ENCODE peak calls at places on chromosomes 2 and 18, in nine cellular contexts. One of them, this sample, is unnamed.

GRCh38 chr18:48840491-48840877 is 110.3 kb downstream of the SMAD7 start:
- DNase-seq in fibroblast of pulmonary artery: no peak
- DNase-seq in tibial nerve: no peak
- DNase-seq in SJCRH30: peak
- DNase-seq in colonic mucosa: no peak
- DNase-seq in RWPE1: no peak
- DNase-seq in T-helper 9 cell: no peak
- DNase-seq in aorta: peak
- DNase-seq in astrocyte of the spinal cord: no peak
- DNase-seq in this sample: no peak

GRCh38 chr18:70188113-70188512 is 17.4 kb downstream of the RTTN start:
- DNase-seq in fibroblast of pulmonary artery: peak
- DNase-seq in tibial nerve: no peak
- DNase-seq in SJCRH30: no peak
- DNase-seq in colonic mucosa: no peak
- DNase-seq in RWPE1: no peak
- DNase-seq in T-helper 9 cell: no peak
- DNase-seq in aorta: no peak
- DNase-seq in astrocyte of the spinal cord: no peak
- DNase-seq in this sample: no peak

GRCh38 chr2:158966321-158966720 is 2.1 kb upstream of the TANC1 start:
- DNase-seq in fibroblast of pulmonary artery: no peak
- DNase-seq in tibial nerve: no peak
- DNase-seq in SJCRH30: peak
- DNase-seq in colonic mucosa: no peak
- DNase-seq in RWPE1: no peak
- DNase-seq in T-helper 9 cell: no peak
- DNase-seq in aorta: no peak
- DNase-seq in astrocyte of the spinal cord: no peak
- DNase-seq in this sample: no peak

GRCh38 chr2:239544846-239545465 is 144.1 kb upstream of the HDAC4 start:
- DNase-seq in fibroblast of pulmonary artery: no peak
- DNase-seq in tibial nerve: no peak
- DNase-seq in SJCRH30: no peak
- DNase-seq in colonic mucosa: no peak
- DNase-seq in RWPE1: no peak
- DNase-seq in T-helper 9 cell: no peak
- DNase-seq in aorta: no peak
- DNase-seq in astrocyte of the spinal cord: no peak
- DNase-seq in this sample: no peak

GRCh38 chr2:70922591-70923234 is 13.0 kb upstream of the ATP6V1B1 start:
- DNase-seq in fibroblast of pulmonary artery: no peak
- DNase-seq in tibial nerve: peak
- DNase-seq in SJCRH30: peak
- DNase-seq in colonic mucosa: no peak
- DNase-seq in RWPE1: no peak
- DNase-seq in T-helper 9 cell: no peak
- DNase-seq in aorta: no peak
- DNase-seq in astrocyte of the spinal cord: no peak
- DNase-seq in this sample: no peak

GRCh38 chr2:16644204-16644925 is 21.3 kb downstream of the CYRIA start:
- DNase-seq in fibroblast of pulmonary artery: no peak
- DNase-seq in tibial nerve: no peak
- DNase-seq in SJCRH30: no peak
- DNase-seq in colonic mucosa: no peak
- DNase-seq in RWPE1: no peak
- DNase-seq in T-helper 9 cell: no peak
- DNase-seq in aorta: no peak
- DNase-seq in astrocyte of the spinal cord: no peak
- DNase-seq in this sample: no peak

GRCh38 chr2:193584001-193584400 is 1389.3 kb upstream of the TMEFF2 start:
- DNase-seq in fibroblast of pulmonary artery: peak
- DNase-seq in tibial nerve: no peak
- DNase-seq in SJCRH30: peak
- DNase-seq in colonic mucosa: no peak
- DNase-seq in RWPE1: no peak
- DNase-seq in T-helper 9 cell: no peak
- DNase-seq in aorta: no peak
- DNase-seq in astrocyte of the spinal cord: peak
- DNase-seq in this sample: no peak

GRCh38 chr2:202066850-202067249 is 6.2 kb upstream of the KIAA2012 start:
- DNase-seq in fibroblast of pulmonary artery: no peak
- DNase-seq in tibial nerve: no peak
- DNase-seq in SJCRH30: no peak
- DNase-seq in colonic mucosa: no peak
- DNase-seq in RWPE1: no peak
- DNase-seq in T-helper 9 cell: no peak
- DNase-seq in aorta: no peak
- DNase-seq in astrocyte of the spinal cord: no peak
- DNase-seq in this sample: no peak

GRCh38 chr2:164734196-164734595 is 107.4 kb downstream of the COBLL1 start:
- DNase-seq in fibroblast of pulmonary artery: no peak
- DNase-seq in tibial nerve: no peak
- DNase-seq in SJCRH30: no peak
- DNase-seq in colonic mucosa: no peak
- DNase-seq in RWPE1: no peak
- DNase-seq in T-helper 9 cell: no peak
- DNase-seq in aorta: no peak
- DNase-seq in astrocyte of the spinal cord: no peak
- DNase-seq in this sample: no peak

GRCh38 chr2:207256476-207257207 is 90.9 kb upstream of the KLF7 start:
- DNase-seq in fibroblast of pulmonary artery: peak
- DNase-seq in tibial nerve: no peak
- DNase-seq in SJCRH30: no peak
- DNase-seq in colonic mucosa: no peak
- DNase-seq in RWPE1: no peak
- DNase-seq in T-helper 9 cell: no peak
- DNase-seq in aorta: no peak
- DNase-seq in astrocyte of the spinal cord: peak
- DNase-seq in this sample: no peak

GRCh38 chr2:1478311-1479305 is 65.3 kb downstream of the TPO start:
- DNase-seq in fibroblast of pulmonary artery: no peak
- DNase-seq in tibial nerve: no peak
- DNase-seq in SJCRH30: no peak
- DNase-seq in colonic mucosa: no peak
- DNase-seq in RWPE1: no peak
- DNase-seq in T-helper 9 cell: no peak
- DNase-seq in aorta: no peak
- DNase-seq in astrocyte of the spinal cord: no peak
- DNase-seq in this sample: no peak

GRCh38 chr2:217902281-217903141 is 100.3 kb downstream of the TNS1 start:
- DNase-seq in fibroblast of pulmonary artery: peak
- DNase-seq in tibial nerve: peak
- DNase-seq in SJCRH30: peak
- DNase-seq in colonic mucosa: peak
- DNase-seq in RWPE1: peak
- DNase-seq in T-helper 9 cell: no peak
- DNase-seq in aorta: peak
- DNase-seq in astrocyte of the spinal cord: peak
- DNase-seq in this sample: peak

GRCh38 chr2:202831241-202831997 is 40.1 kb downstream of the ICA1L start:
- DNase-seq in fibroblast of pulmonary artery: peak
- DNase-seq in tibial nerve: no peak
- DNase-seq in SJCRH30: peak
- DNase-seq in colonic mucosa: peak
- DNase-seq in RWPE1: peak
- DNase-seq in T-helper 9 cell: no peak
- DNase-seq in aorta: no peak
- DNase-seq in astrocyte of the spinal cord: peak
- DNase-seq in this sample: no peak

GRCh38 chr18:35311506-35311905 is 21.5 kb upstream of the ZSCAN30 start:
- DNase-seq in fibroblast of pulmonary artery: peak
- DNase-seq in tibial nerve: no peak
- DNase-seq in SJCRH30: no peak
- DNase-seq in colonic mucosa: no peak
- DNase-seq in RWPE1: peak
- DNase-seq in T-helper 9 cell: no peak
- DNase-seq in aorta: no peak
- DNase-seq in astrocyte of the spinal cord: peak
- DNase-seq in this sample: no peak

GRCh38 chr2:43214253-43214652 is 12.2 kb downstream of the ZFP36L2 start:
- DNase-seq in fibroblast of pulmonary artery: no peak
- DNase-seq in tibial nerve: no peak
- DNase-seq in SJCRH30: no peak
- DNase-seq in colonic mucosa: no peak
- DNase-seq in RWPE1: no peak
- DNase-seq in T-helper 9 cell: no peak
- DNase-seq in aorta: no peak
- DNase-seq in astrocyte of the spinal cord: no peak
- DNase-seq in this sample: no peak

GRCh38 chr2:100852999-100853908 is 33.3 kb downstream of the NPAS2 start:
- DNase-seq in fibroblast of pulmonary artery: peak
- DNase-seq in tibial nerve: no peak
- DNase-seq in SJCRH30: no peak
- DNase-seq in colonic mucosa: no peak
- DNase-seq in RWPE1: no peak
- DNase-seq in T-helper 9 cell: no peak
- DNase-seq in aorta: no peak
- DNase-seq in astrocyte of the spinal cord: no peak
- DNase-seq in this sample: no peak

GRCh38 chr18:79402977-79403722 is 7.4 kb downstream of the NFATC1 start:
- DNase-seq in fibroblast of pulmonary artery: peak
- DNase-seq in tibial nerve: peak
- DNase-seq in SJCRH30: peak
- DNase-seq in colonic mucosa: peak
- DNase-seq in RWPE1: peak
- DNase-seq in T-helper 9 cell: no peak
- DNase-seq in aorta: peak
- DNase-seq in astrocyte of the spinal cord: no peak
- DNase-seq in this sample: no peak

GRCh38 chr2:45459860-45460259 is 151.2 kb downstream of the SRBD1 start:
- DNase-seq in fibroblast of pulmonary artery: no peak
- DNase-seq in tibial nerve: peak
- DNase-seq in SJCRH30: no peak
- DNase-seq in colonic mucosa: peak
- DNase-seq in RWPE1: no peak
- DNase-seq in T-helper 9 cell: no peak
- DNase-seq in aorta: no peak
- DNase-seq in astrocyte of the spinal cord: no peak
- DNase-seq in this sample: no peak

GRCh38 chr2:223944166-223944703 is 900 bp downstream of the WDFY1 start:
- DNase-seq in fibroblast of pulmonary artery: no peak
- DNase-seq in tibial nerve: no peak
- DNase-seq in SJCRH30: peak
- DNase-seq in colonic mucosa: peak
- DNase-seq in RWPE1: peak
- DNase-seq in T-helper 9 cell: peak
- DNase-seq in aorta: peak
- DNase-seq in astrocyte of the spinal cord: peak
- DNase-seq in this sample: no peak

GRCh38 chr2:135162377-135162776 is 110.3 kb downstream of the RAB3GAP1 start:
- DNase-seq in fibroblast of pulmonary artery: no peak
- DNase-seq in tibial nerve: no peak
- DNase-seq in SJCRH30: no peak
- DNase-seq in colonic mucosa: no peak
- DNase-seq in RWPE1: no peak
- DNase-seq in T-helper 9 cell: no peak
- DNase-seq in aorta: no peak
- DNase-seq in astrocyte of the spinal cord: no peak
- DNase-seq in this sample: no peak

GRCh38 chr2:16568998-16569397 is 96.6 kb downstream of the CYRIA start:
- DNase-seq in fibroblast of pulmonary artery: no peak
- DNase-seq in tibial nerve: no peak
- DNase-seq in SJCRH30: peak
- DNase-seq in colonic mucosa: no peak
- DNase-seq in RWPE1: no peak
- DNase-seq in T-helper 9 cell: no peak
- DNase-seq in aorta: no peak
- DNase-seq in astrocyte of the spinal cord: peak
- DNase-seq in this sample: no peak

GRCh38 chr2:233928594-233929351 is 11.6 kb downstream of the TRPM8 start:
- DNase-seq in fibroblast of pulmonary artery: peak
- DNase-seq in tibial nerve: no peak
- DNase-seq in SJCRH30: peak
- DNase-seq in colonic mucosa: peak
- DNase-seq in RWPE1: no peak
- DNase-seq in T-helper 9 cell: no peak
- DNase-seq in aorta: no peak
- DNase-seq in astrocyte of the spinal cord: peak
- DNase-seq in this sample: no peak

GRCh38 chr2:127012868-127013267 is 94.1 kb downstream of the BIN1 start:
- DNase-seq in fibroblast of pulmonary artery: peak
- DNase-seq in tibial nerve: no peak
- DNase-seq in SJCRH30: no peak
- DNase-seq in colonic mucosa: no peak
- DNase-seq in RWPE1: no peak
- DNase-seq in T-helper 9 cell: no peak
- DNase-seq in aorta: no peak
- DNase-seq in astrocyte of the spinal cord: no peak
- DNase-seq in this sample: peak

GRCh38 chr2:75657794-75658193 is 11.2 kb downstream of the MRPL19 start:
- DNase-seq in fibroblast of pulmonary artery: no peak
- DNase-seq in tibial nerve: no peak
- DNase-seq in SJCRH30: no peak
- DNase-seq in colonic mucosa: no peak
- DNase-seq in RWPE1: no peak
- DNase-seq in T-helper 9 cell: no peak
- DNase-seq in aorta: no peak
- DNase-seq in astrocyte of the spinal cord: no peak
- DNase-seq in this sample: no peak

GRCh38 chr2:222655406-222655747 is 515 bp downstream of the FARSB start:
- DNase-seq in fibroblast of pulmonary artery: peak
- DNase-seq in tibial nerve: no peak
- DNase-seq in SJCRH30: peak
- DNase-seq in colonic mucosa: no peak
- DNase-seq in RWPE1: peak
- DNase-seq in T-helper 9 cell: no peak
- DNase-seq in aorta: no peak
- DNase-seq in astrocyte of the spinal cord: peak
- DNase-seq in this sample: no peak

GRCh38 chr2:119598576-119598975 is 54.3 kb downstream of the CFAP221 start:
- DNase-seq in fibroblast of pulmonary artery: no peak
- DNase-seq in tibial nerve: no peak
- DNase-seq in SJCRH30: no peak
- DNase-seq in colonic mucosa: no peak
- DNase-seq in RWPE1: no peak
- DNase-seq in T-helper 9 cell: no peak
- DNase-seq in aorta: no peak
- DNase-seq in astrocyte of the spinal cord: no peak
- DNase-seq in this sample: no peak

This sample was measured in esophagus muscularis mucosa.